ENCODE peak calls at places on chromosomes 16 and 17, in nine cellular contexts. One of them, this sample, is unnamed.

GRCh38 chr17:48472485-48473281 is 42.7 kb upstream of the SKAP1 start:
- DNase-seq in IMR-90: peak
- DNase-seq in lower leg skin: no peak
- DNase-seq in H54: peak
- DNase-seq in heart left ventricle: no peak
- DNase-seq in ovary: no peak
- DNase-seq in tibial nerve: no peak
- DNase-seq in uterus: no peak
- DNase-seq in stomach: no peak
- DNase-seq in this sample: no peak

GRCh38 chr16:53511403-53512280 is 8.6 kb upstream of the AKTIP start:
- DNase-seq in heart left ventricle: no peak
- DNase-seq in ovary: no peak
- DNase-seq in uterus: no peak
- DNase-seq in IMR-90: no peak
- DNase-seq in H54: no peak
- DNase-seq in lower leg skin: no peak
- DNase-seq in tibial nerve: no peak
- DNase-seq in stomach: no peak
- DNase-seq in this sample: no peak

GRCh38 chr17:61669522-61669921 is 78.5 kb upstream of the NACA2 start:
- DNase-seq in lower leg skin: no peak
- DNase-seq in tibial nerve: no peak
- DNase-seq in IMR-90: no peak
- DNase-seq in heart left ventricle: no peak
- DNase-seq in ovary: no peak
- DNase-seq in H54: no peak
- DNase-seq in stomach: no peak
- DNase-seq in uterus: no peak
- DNase-seq in this sample: no peak

GRCh38 chr17:48869821-48870318 is 22.7 kb upstream of the ATP5MC1 start:
- DNase-seq in uterus: no peak
- DNase-seq in lower leg skin: no peak
- DNase-seq in H54: no peak
- DNase-seq in stomach: no peak
- DNase-seq in ovary: no peak
- DNase-seq in IMR-90: no peak
- DNase-seq in heart left ventricle: no peak
- DNase-seq in tibial nerve: no peak
- DNase-seq in this sample: no peak

GRCh38 chr17:81599719-81600486 is 37.0 kb downstream of the NPLOC4 start:
- DNase-seq in heart left ventricle: peak
- DNase-seq in stomach: no peak
- DNase-seq in lower leg skin: no peak
- DNase-seq in ovary: no peak
- DNase-seq in IMR-90: peak
- DNase-seq in tibial nerve: no peak
- DNase-seq in uterus: no peak
- DNase-seq in H54: no peak
- DNase-seq in this sample: no peak

GRCh38 chr17:76670020-76670707 is 26.6 kb upstream of the ST6GALNAC1 start:
- DNase-seq in lower leg skin: no peak
- DNase-seq in stomach: peak
- DNase-seq in IMR-90: no peak
- DNase-seq in ovary: no peak
- DNase-seq in H54: no peak
- DNase-seq in tibial nerve: no peak
- DNase-seq in uterus: no peak
- DNase-seq in heart left ventricle: no peak
- DNase-seq in this sample: no peak

GRCh38 chr17:61717352-61717751 is 126.3 kb upstream of the NACA2 start:
- DNase-seq in heart left ventricle: no peak
- DNase-seq in uterus: no peak
- DNase-seq in H54: no peak
- DNase-seq in ovary: no peak
- DNase-seq in tibial nerve: no peak
- DNase-seq in lower leg skin: no peak
- DNase-seq in IMR-90: no peak
- DNase-seq in stomach: no peak
- DNase-seq in this sample: no peak

GRCh38 chr16:79509221-79509631 is 91.3 kb downstream of the MAF start:
- DNase-seq in lower leg skin: peak
- DNase-seq in stomach: peak
- DNase-seq in ovary: no peak
- DNase-seq in uterus: no peak
- DNase-seq in H54: no peak
- DNase-seq in IMR-90: no peak
- DNase-seq in tibial nerve: peak
- DNase-seq in heart left ventricle: peak
- DNase-seq in this sample: no peak

GRCh38 chr16:53502331-53503269 is at the start of gene AKTIP:
- DNase-seq in stomach: peak
- DNase-seq in lower leg skin: no peak
- DNase-seq in heart left ventricle: peak
- DNase-seq in uterus: peak
- DNase-seq in IMR-90: peak
- DNase-seq in tibial nerve: no peak
- DNase-seq in ovary: peak
- DNase-seq in H54: peak
- DNase-seq in this sample: peak

GRCh38 chr16:75099738-75100615 is 16.6 kb downstream of the LDHD start:
- DNase-seq in uterus: no peak
- DNase-seq in H54: peak
- DNase-seq in IMR-90: no peak
- DNase-seq in lower leg skin: no peak
- DNase-seq in heart left ventricle: peak
- DNase-seq in tibial nerve: no peak
- DNase-seq in ovary: no peak
- DNase-seq in stomach: no peak
- DNase-seq in this sample: no peak

GRCh38 chr17:5380491-5381135 is 38.8 kb downstream of the NUP88 start:
- DNase-seq in uterus: no peak
- DNase-seq in ovary: no peak
- DNase-seq in H54: no peak
- DNase-seq in heart left ventricle: no peak
- DNase-seq in lower leg skin: no peak
- DNase-seq in stomach: no peak
- DNase-seq in tibial nerve: no peak
- DNase-seq in IMR-90: no peak
- DNase-seq in this sample: no peak

GRCh38 chr16:28166394-28167208 is 45.2 kb downstream of the XPO6 start:
- DNase-seq in lower leg skin: no peak
- DNase-seq in uterus: no peak
- DNase-seq in stomach: no peak
- DNase-seq in IMR-90: peak
- DNase-seq in tibial nerve: no peak
- DNase-seq in H54: peak
- DNase-seq in ovary: no peak
- DNase-seq in heart left ventricle: no peak
- DNase-seq in this sample: no peak

GRCh38 chr17:80034654-80034976 is 1.1 kb downstream of the TBC1D16 start:
- DNase-seq in lower leg skin: no peak
- DNase-seq in stomach: no peak
- DNase-seq in uterus: no peak
- DNase-seq in ovary: no peak
- DNase-seq in H54: no peak
- DNase-seq in heart left ventricle: no peak
- DNase-seq in tibial nerve: no peak
- DNase-seq in IMR-90: no peak
- DNase-seq in this sample: no peak

GRCh38 chr17:47615766-47616424 is 33.8 kb upstream of the KPNB1 start:
- DNase-seq in IMR-90: peak
- DNase-seq in tibial nerve: no peak
- DNase-seq in H54: peak
- DNase-seq in lower leg skin: no peak
- DNase-seq in ovary: no peak
- DNase-seq in stomach: no peak
- DNase-seq in uterus: no peak
- DNase-seq in heart left ventricle: no peak
- DNase-seq in this sample: peak

GRCh38 chr17:65677932-65678331 is 116.5 kb upstream of the AXIN2 start:
- DNase-seq in uterus: no peak
- DNase-seq in heart left ventricle: no peak
- DNase-seq in stomach: no peak
- DNase-seq in ovary: no peak
- DNase-seq in H54: peak
- DNase-seq in tibial nerve: no peak
- DNase-seq in IMR-90: peak
- DNase-seq in lower leg skin: no peak
- DNase-seq in this sample: no peak

GRCh38 chr17:1890758-1891450 is 61.1 kb downstream of the RPA1 start:
- DNase-seq in lower leg skin: no peak
- DNase-seq in uterus: no peak
- DNase-seq in H54: no peak
- DNase-seq in ovary: no peak
- DNase-seq in heart left ventricle: no peak
- DNase-seq in stomach: no peak
- DNase-seq in tibial nerve: no peak
- DNase-seq in IMR-90: no peak
- DNase-seq in this sample: no peak

GRCh38 chr17:79989106-79989835 is 46.4 kb downstream of the TBC1D16 start:
- DNase-seq in stomach: no peak
- DNase-seq in ovary: no peak
- DNase-seq in lower leg skin: no peak
- DNase-seq in IMR-90: no peak
- DNase-seq in tibial nerve: no peak
- DNase-seq in H54: no peak
- DNase-seq in uterus: no peak
- DNase-seq in heart left ventricle: no peak
- DNase-seq in this sample: no peak

GRCh38 chr17:2102931-2103398 is 48.1 kb downstream of the HIC1 start:
- DNase-seq in stomach: no peak
- DNase-seq in IMR-90: peak
- DNase-seq in uterus: no peak
- DNase-seq in heart left ventricle: no peak
- DNase-seq in lower leg skin: no peak
- DNase-seq in H54: peak
- DNase-seq in ovary: no peak
- DNase-seq in tibial nerve: no peak
- DNase-seq in this sample: no peak

GRCh38 chr17:81379523-81379942 is 15.7 kb upstream of the BAHCC1 start:
- DNase-seq in tibial nerve: no peak
- DNase-seq in H54: no peak
- DNase-seq in IMR-90: no peak
- DNase-seq in ovary: no peak
- DNase-seq in stomach: peak
- DNase-seq in heart left ventricle: no peak
- DNase-seq in lower leg skin: no peak
- DNase-seq in uterus: no peak
- DNase-seq in this sample: no peak

GRCh38 chr17:951388-952132 is 28.0 kb downstream of the NXN start:
- DNase-seq in lower leg skin: no peak
- DNase-seq in IMR-90: peak
- DNase-seq in uterus: peak
- DNase-seq in tibial nerve: no peak
- DNase-seq in H54: peak
- DNase-seq in heart left ventricle: no peak
- DNase-seq in ovary: no peak
- DNase-seq in stomach: no peak
- DNase-seq in this sample: no peak

GRCh38 chr17:55735784-55736405 is 13.2 kb upstream of the TMEM100 start:
- DNase-seq in ovary: peak
- DNase-seq in lower leg skin: peak
- DNase-seq in H54: no peak
- DNase-seq in uterus: peak
- DNase-seq in heart left ventricle: peak
- DNase-seq in IMR-90: peak
- DNase-seq in stomach: no peak
- DNase-seq in tibial nerve: peak
- DNase-seq in this sample: peak

GRCh38 chr17:48490391-48491026 is 40.3 kb downstream of the HOXB1 start:
- DNase-seq in stomach: no peak
- DNase-seq in IMR-90: no peak
- DNase-seq in heart left ventricle: no peak
- DNase-seq in tibial nerve: no peak
- DNase-seq in uterus: no peak
- DNase-seq in ovary: no peak
- DNase-seq in lower leg skin: no peak
- DNase-seq in H54: no peak
- DNase-seq in this sample: no peak

GRCh38 chr17:33968350-33969044 is 286.6 kb upstream of the CCL2 start:
- DNase-seq in heart left ventricle: no peak
- DNase-seq in ovary: no peak
- DNase-seq in H54: peak
- DNase-seq in uterus: no peak
- DNase-seq in lower leg skin: no peak
- DNase-seq in stomach: no peak
- DNase-seq in tibial nerve: no peak
- DNase-seq in IMR-90: no peak
- DNase-seq in this sample: peak
- TF ChIP-seq POLR2A in heart left ventricle: no peak
- TF ChIP-seq POLR2A in ovary: no peak
- TF ChIP-seq POLR2A in H54: no peak
- TF ChIP-seq POLR2A in uterus: no peak
- TF ChIP-seq POLR2A in lower leg skin: no peak
- TF ChIP-seq POLR2A in stomach: no peak
- TF ChIP-seq POLR2A in tibial nerve: no peak
- TF ChIP-seq POLR2A in IMR-90: no peak
- TF ChIP-seq POLR2A in this sample: no peak

DNA sequence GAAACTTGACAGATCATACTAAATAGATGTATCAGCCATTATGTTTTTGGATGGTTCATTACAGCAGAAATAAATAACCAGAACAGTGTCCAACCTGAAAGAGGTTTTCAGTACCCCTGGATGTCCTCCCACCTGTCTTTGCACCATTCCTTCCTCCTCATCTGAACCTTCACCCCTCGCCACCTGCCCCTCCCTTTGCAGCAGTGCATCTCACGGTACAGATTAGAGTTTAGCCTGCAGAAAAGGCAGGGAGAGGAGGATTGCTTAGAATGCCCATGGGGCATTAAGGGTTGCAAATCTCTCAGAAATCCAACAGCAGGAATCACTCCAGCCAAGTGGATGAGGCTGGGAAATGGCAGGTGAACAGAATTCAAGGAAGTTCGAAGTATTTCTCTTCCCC is 155.0 kb downstream of the HS3ST2 start:
- DNase-seq in uterus: no peak
- DNase-seq in H54: no peak
- DNase-seq in tibial nerve: no peak
- DNase-seq in heart left ventricle: no peak
- DNase-seq in ovary: no peak
- DNase-seq in lower leg skin: no peak
- DNase-seq in IMR-90: no peak
- DNase-seq in stomach: no peak
- DNase-seq in this sample: no peak
- TF ChIP-seq POLR2A in uterus: no peak
- TF ChIP-seq POLR2A in H54: no peak
- TF ChIP-seq POLR2A in tibial nerve: no peak
- TF ChIP-seq POLR2A in heart left ventricle: no peak
- TF ChIP-seq POLR2A in ovary: no peak
- TF ChIP-seq POLR2A in lower leg skin: no peak
- TF ChIP-seq POLR2A in IMR-90: no peak
- TF ChIP-seq POLR2A in stomach: no peak
- TF ChIP-seq POLR2A in this sample: no peak

GRCh38 chr17:57986841-57987581 is 1.0 kb downstream of the VEZF1 start:
- DNase-seq in lower leg skin: no peak
- DNase-seq in uterus: peak
- DNase-seq in heart left ventricle: peak
- DNase-seq in H54: no peak
- DNase-seq in tibial nerve: no peak
- DNase-seq in IMR-90: peak
- DNase-seq in stomach: peak
- DNase-seq in ovary: peak
- DNase-seq in this sample: peak
- TF ChIP-seq POLR2A in lower leg skin: no peak
- TF ChIP-seq POLR2A in uterus: peak
- TF ChIP-seq POLR2A in heart left ventricle: no peak
- TF ChIP-seq POLR2A in H54: no peak
- TF ChIP-seq POLR2A in tibial nerve: no peak
- TF ChIP-seq POLR2A in IMR-90: peak
- TF ChIP-seq POLR2A in stomach: no peak
- TF ChIP-seq POLR2A in ovary: no peak
- TF ChIP-seq POLR2A in this sample: no peak

GRCh38 chr16:1471569-1472194 is 3.1 kb downstream of the CLCN7 start:
- DNase-seq in stomach: no peak
- DNase-seq in uterus: no peak
- DNase-seq in H54: no peak
- DNase-seq in tibial nerve: no peak
- DNase-seq in heart left ventricle: no peak
- DNase-seq in IMR-90: no peak
- DNase-seq in lower leg skin: no peak
- DNase-seq in ovary: no peak
- DNase-seq in this sample: no peak
- TF ChIP-seq POLR2A in stomach: no peak
- TF ChIP-seq POLR2A in uterus: no peak
- TF ChIP-seq POLR2A in H54: no peak
- TF ChIP-seq POLR2A in tibial nerve: no peak
- TF ChIP-seq POLR2A in heart left ventricle: no peak
- TF ChIP-seq POLR2A in IMR-90: no peak
- TF ChIP-seq POLR2A in lower leg skin: no peak
- TF ChIP-seq POLR2A in ovary: no peak
- TF ChIP-seq POLR2A in this sample: no peak